ENCODE peak calls at places on chromosomes 13 and 19, in six cellular contexts. One of them, this sample, is unnamed.

GRCh38 chr19:46049597-46049996 is 8.8 kb upstream of the IGFL4 start:
- DNase-seq in fibroblast of pulmonary artery: no peak
- DNase-seq in hepatocyte: no peak
- DNase-seq in choroid plexus epithelial cell: no peak
- DNase-seq in epithelial cell of esophagus: no peak
- DNase-seq in uterus: no peak
- DNase-seq in this sample: no peak

GRCh38 chr13:45936621-45937020 is 85.1 kb upstream of the SIAH3 start:
- DNase-seq in fibroblast of pulmonary artery: no peak
- DNase-seq in hepatocyte: no peak
- DNase-seq in choroid plexus epithelial cell: no peak
- DNase-seq in epithelial cell of esophagus: no peak
- DNase-seq in uterus: no peak
- DNase-seq in this sample: no peak

GRCh38 chr13:112984501-112984900 is 15.5 kb downstream of the MCF2L start:
- DNase-seq in fibroblast of pulmonary artery: no peak
- DNase-seq in hepatocyte: no peak
- DNase-seq in choroid plexus epithelial cell: no peak
- DNase-seq in epithelial cell of esophagus: no peak
- DNase-seq in uterus: no peak
- DNase-seq in this sample: no peak

GRCh38 chr19:35056513-35057063 is 15.1 kb downstream of the HPN start:
- DNase-seq in fibroblast of pulmonary artery: no peak
- DNase-seq in hepatocyte: no peak
- DNase-seq in choroid plexus epithelial cell: no peak
- DNase-seq in epithelial cell of esophagus: no peak
- DNase-seq in uterus: no peak
- DNase-seq in this sample: no peak

GRCh38 chr19:10289167-10289835 is 451 bp upstream of the ICAM5 start:
- DNase-seq in fibroblast of pulmonary artery: peak; percentile 47
- DNase-seq in hepatocyte: peak; percentile 68
- DNase-seq in choroid plexus epithelial cell: peak; percentile 67
- DNase-seq in epithelial cell of esophagus: peak; percentile 62
- DNase-seq in uterus: no peak
- DNase-seq in this sample: no peak

GRCh38 chr13:76637651-76638111 is 248.5 kb downstream of the KCTD12 start:
- DNase-seq in fibroblast of pulmonary artery: peak; percentile 52
- DNase-seq in hepatocyte: no peak
- DNase-seq in choroid plexus epithelial cell: peak; percentile 89
- DNase-seq in epithelial cell of esophagus: no peak
- DNase-seq in uterus: no peak
- DNase-seq in this sample: peak; percentile 64

GRCh38 chr19:17448190-17448967 is at the start of gene TMEM221:
- DNase-seq in fibroblast of pulmonary artery: peak; percentile 19
- DNase-seq in hepatocyte: peak; percentile 79
- DNase-seq in choroid plexus epithelial cell: no peak
- DNase-seq in epithelial cell of esophagus: peak; percentile 27
- DNase-seq in uterus: peak; percentile 76
- DNase-seq in this sample: no peak

GRCh38 chr13:25973576-25973975 is 78.2 kb downstream of the SHISA2 start:
- DNase-seq in fibroblast of pulmonary artery: no peak
- DNase-seq in hepatocyte: no peak
- DNase-seq in choroid plexus epithelial cell: no peak
- DNase-seq in epithelial cell of esophagus: no peak
- DNase-seq in uterus: no peak
- DNase-seq in this sample: no peak

GRCh38 chr13:110201114-110201513 is 105.8 kb downstream of the COL4A1 start:
- DNase-seq in fibroblast of pulmonary artery: no peak
- DNase-seq in hepatocyte: no peak
- DNase-seq in choroid plexus epithelial cell: no peak
- DNase-seq in epithelial cell of esophagus: no peak
- DNase-seq in uterus: no peak
- DNase-seq in this sample: no peak

GRCh38 chr19:8695911-8696310 is 2.7 kb downstream of the ACTL9 start:
- DNase-seq in fibroblast of pulmonary artery: no peak
- DNase-seq in hepatocyte: no peak
- DNase-seq in choroid plexus epithelial cell: no peak
- DNase-seq in epithelial cell of esophagus: no peak
- DNase-seq in uterus: no peak
- DNase-seq in this sample: no peak

DNA sequence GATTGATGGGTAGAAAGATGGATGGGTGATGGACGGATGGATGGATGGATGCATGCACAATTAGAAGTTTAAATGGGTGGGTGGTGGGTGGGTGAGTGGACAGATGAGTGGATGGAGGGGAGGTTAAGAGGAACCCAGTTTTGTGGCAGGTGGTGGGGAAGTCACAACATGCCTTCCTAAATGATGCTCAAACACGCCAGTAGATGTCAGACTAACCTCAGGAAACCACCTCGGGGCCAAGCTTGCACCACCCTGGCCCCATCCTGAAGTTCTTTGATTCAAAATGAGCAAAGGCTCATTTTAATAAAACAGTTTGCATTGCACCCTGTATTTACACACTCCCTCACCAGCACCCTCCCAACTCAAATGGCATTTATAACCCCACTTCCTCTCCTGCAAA is 91.3 kb upstream of the CACNA1A start:
- DNase-seq in fibroblast of pulmonary artery: peak; percentile 83
- DNase-seq in hepatocyte: peak; percentile 78
- DNase-seq in choroid plexus epithelial cell: peak; percentile 85
- DNase-seq in epithelial cell of esophagus: peak; percentile 78
- DNase-seq in uterus: peak; percentile 29
- DNase-seq in this sample: peak; percentile 61
- TF ChIP-seq CTCF in fibroblast of pulmonary artery: peak; percentile 62
- TF ChIP-seq CTCF in hepatocyte: peak; percentile 73
- TF ChIP-seq CTCF in choroid plexus epithelial cell: peak; percentile 80
- TF ChIP-seq CTCF in epithelial cell of esophagus: peak; percentile 69
- TF ChIP-seq CTCF in uterus: peak; percentile 45
- TF ChIP-seq CTCF in this sample: peak; percentile 58

GRCh38 chr19:48734625-48735024 is 5.8 kb downstream of the RASIP1 start:
- DNase-seq in fibroblast of pulmonary artery: no peak
- DNase-seq in hepatocyte: no peak
- DNase-seq in choroid plexus epithelial cell: no peak
- DNase-seq in epithelial cell of esophagus: no peak
- DNase-seq in uterus: no peak
- DNase-seq in this sample: no peak

GRCh38 chr19:48737360-48737998 is 2.9 kb downstream of the RASIP1 start:
- DNase-seq in fibroblast of pulmonary artery: no peak
- DNase-seq in hepatocyte: no peak
- DNase-seq in choroid plexus epithelial cell: no peak
- DNase-seq in epithelial cell of esophagus: no peak
- DNase-seq in uterus: no peak
- DNase-seq in this sample: no peak

GRCh38 chr19:48731452-48731851 is 9.0 kb downstream of the RASIP1 start:
- DNase-seq in fibroblast of pulmonary artery: no peak
- DNase-seq in hepatocyte: no peak
- DNase-seq in choroid plexus epithelial cell: no peak
- DNase-seq in epithelial cell of esophagus: no peak
- DNase-seq in uterus: no peak
- DNase-seq in this sample: no peak

GRCh38 chr19:48738557-48739399 is 1.6 kb downstream of the RASIP1 start:
- DNase-seq in fibroblast of pulmonary artery: peak; percentile 81
- DNase-seq in hepatocyte: peak; percentile 98
- DNase-seq in choroid plexus epithelial cell: peak; percentile 82
- DNase-seq in epithelial cell of esophagus: peak; percentile 95
- DNase-seq in uterus: peak; percentile 94
- DNase-seq in this sample: peak; percentile 81

GRCh38 chr19:48735031-48735615 is 5.3 kb downstream of the RASIP1 start:
- DNase-seq in fibroblast of pulmonary artery: no peak
- DNase-seq in hepatocyte: peak; percentile 88
- DNase-seq in choroid plexus epithelial cell: peak; percentile 50
- DNase-seq in epithelial cell of esophagus: peak; percentile 75
- DNase-seq in uterus: no peak
- DNase-seq in this sample: peak; percentile 29
- H3K4me3 ChIP-seq in fibroblast of pulmonary artery: no peak overlapping the region
- H3K4me3 ChIP-seq in hepatocyte: peak overlapping the region; percentile 18
- H3K4me3 ChIP-seq in choroid plexus epithelial cell: peak overlapping the region; percentile 48
- H3K4me3 ChIP-seq in epithelial cell of esophagus: peak overlapping the region; percentile 36
- H3K4me3 ChIP-seq in uterus: no peak overlapping the region
- H3K4me3 ChIP-seq in this sample: peak overlapping the region; percentile 35

GRCh38 chr13:78317030-78317429 is 286.3 kb downstream of the POU4F1 start:
- DNase-seq in fibroblast of pulmonary artery: peak; percentile 33
- DNase-seq in hepatocyte: peak; percentile 10
- DNase-seq in choroid plexus epithelial cell: no peak
- DNase-seq in epithelial cell of esophagus: peak; percentile 18
- DNase-seq in uterus: no peak
- DNase-seq in this sample: no peak
- TF ChIP-seq CTCF in fibroblast of pulmonary artery: peak; percentile 42
- TF ChIP-seq CTCF in hepatocyte: peak; percentile 54
- TF ChIP-seq CTCF in choroid plexus epithelial cell: no peak
- TF ChIP-seq CTCF in epithelial cell of esophagus: peak; percentile 27
- TF ChIP-seq CTCF in uterus: no peak
- TF ChIP-seq CTCF in this sample: no peak

DNA sequence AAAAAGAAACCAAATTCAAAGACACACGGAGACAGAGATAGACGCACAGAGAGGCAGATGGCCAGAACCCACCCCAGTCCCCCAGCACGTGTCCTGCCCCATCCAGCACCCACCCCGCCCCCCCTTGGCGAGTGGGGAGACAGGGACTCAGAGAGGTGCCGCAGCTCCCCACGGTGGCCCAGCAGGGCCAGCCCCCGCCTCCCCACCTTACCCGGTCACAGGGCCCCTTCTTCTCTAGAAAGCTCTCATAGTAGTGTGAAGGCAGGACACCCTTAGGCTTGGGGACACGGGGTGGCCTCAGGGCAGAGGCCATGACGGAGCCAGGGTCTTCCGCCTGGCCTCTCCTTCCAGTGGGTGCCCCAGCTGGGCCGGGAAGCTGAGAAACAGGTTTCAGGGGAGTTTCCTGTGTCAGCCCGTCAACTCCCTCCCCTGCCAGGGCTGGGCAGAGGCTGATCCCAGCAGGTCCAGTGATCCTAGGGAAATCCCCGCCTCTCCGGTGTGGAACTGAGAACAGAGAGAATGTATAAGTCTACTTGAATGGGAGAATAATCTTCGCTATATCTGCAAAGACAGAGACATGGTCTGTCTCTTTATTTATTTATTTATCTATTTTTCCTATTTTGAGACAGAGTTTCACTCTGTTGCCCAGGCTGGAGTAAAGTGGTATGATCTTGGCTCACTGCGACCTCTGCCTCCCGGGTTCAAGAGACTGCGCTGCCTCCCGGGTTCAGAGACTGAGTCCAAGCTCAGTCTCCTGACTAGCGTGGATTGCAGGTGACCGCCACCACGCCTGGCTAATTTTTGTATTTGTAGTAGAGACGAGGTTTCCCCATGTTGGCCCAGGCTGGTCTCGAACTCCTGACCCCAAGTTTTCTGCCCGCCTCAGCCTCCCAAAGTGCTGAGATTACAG is at the start of gene STAP2:
- DNase-seq in fibroblast of pulmonary artery: no peak
- DNase-seq in hepatocyte: peak; percentile 86
- DNase-seq in choroid plexus epithelial cell: peak; percentile 33
- DNase-seq in epithelial cell of esophagus: peak; percentile 92
- DNase-seq in uterus: no peak
- DNase-seq in this sample: no peak
- H3K4me3 ChIP-seq in fibroblast of pulmonary artery: peak within 1 kb of the TSS; percentile 41
- H3K4me3 ChIP-seq in hepatocyte: peak within 1 kb of the TSS; percentile 16
- H3K4me3 ChIP-seq in choroid plexus epithelial cell: peak within 1 kb of the TSS; percentile 52
- H3K4me3 ChIP-seq in epithelial cell of esophagus: peak within 1 kb of the TSS; percentile 75
- H3K4me3 ChIP-seq in uterus: peak within 1 kb of the TSS; percentile 43
- H3K4me3 ChIP-seq in this sample: peak within 1 kb of the TSS; percentile 39

GRCh38 chr19:58204566-58204965 is 21.7 kb downstream of the ZNF274 start:
- DNase-seq in fibroblast of pulmonary artery: no peak
- DNase-seq in hepatocyte: no peak
- DNase-seq in choroid plexus epithelial cell: no peak
- DNase-seq in epithelial cell of esophagus: peak; percentile 15
- DNase-seq in uterus: no peak
- DNase-seq in this sample: no peak
- TF ChIP-seq CTCF in fibroblast of pulmonary artery: no peak
- TF ChIP-seq CTCF in hepatocyte: no peak
- TF ChIP-seq CTCF in choroid plexus epithelial cell: no peak
- TF ChIP-seq CTCF in epithelial cell of esophagus: no peak
- TF ChIP-seq CTCF in uterus: no peak
- TF ChIP-seq CTCF in this sample: no peak

This sample was measured in astrocyte of the spinal cord.